ENCODE peak calls at places on chromosomes 1 and 21, in ten cellular contexts. U is suprapubic skin, P is AG04450, Y is HFF-Myc, O is IMR-90, G is transverse colon, T is cardiac fibroblast, V is lower leg skin, K is coronary artery, D is ovary. N is an unnamed sample.

GRCh38 chr1:161119379-161120061 is 1.6 kb downstream of the NIT1 start:
- DNase-seq in U (no peak), P (no peak), Y (no peak), O (peak), G (peak), T (peak), V (no peak), K (no peak), D (no peak), N (no peak)

GRCh38 chr1:112359961-112360767 is 35.9 kb upstream of the CTTNBP2NL start:
- DNase-seq in U (peak), P (peak), Y (no peak), O (peak), G (peak), T (peak), V (peak), K (peak), D (peak), N (no peak)

GRCh38 chr1:64033667-64034215 is 169.7 kb upstream of the UBE2U start:
- DNase-seq in U (no peak), P (peak), Y (no peak), O (peak), G (no peak), T (peak), V (no peak), K (no peak), D (no peak), N (no peak)

GRCh38 chr1:178594133-178594532 is 81.2 kb downstream of the TEX35 start:
- DNase-seq in U (no peak), P (no peak), Y (no peak), O (no peak), G (no peak), T (no peak), V (no peak), K (no peak), D (no peak), N (no peak)

GRCh38 chr1:161131721-161132409 is 602 bp downstream of the DEDD start:
- DNase-seq in U (no peak), P (no peak), Y (no peak), O (peak), G (no peak), T (peak), V (no peak), K (peak), D (no peak), N (no peak)

GRCh38 chr1:36387141-36387949 is 1.6 kb upstream of the STK40 start:
- DNase-seq in U (no peak), P (no peak), Y (no peak), O (peak), G (no peak), T (peak), V (peak), K (no peak), D (no peak), N (no peak)

GRCh38 chr1:93677729-93678128 is 3.9 kb downstream of the BCAR3 start:
- DNase-seq in U (no peak), P (no peak), Y (no peak), O (no peak), G (no peak), T (no peak), V (no peak), K (no peak), D (no peak), N (no peak)

GRCh38 chr21:27190601-27191000 is 223.7 kb upstream of the ADAMTS5 start:
- DNase-seq in U (no peak), P (no peak), Y (no peak), O (peak), G (no peak), T (peak), V (no peak), K (no peak), D (no peak), N (no peak)

GRCh38 chr1:102790997-102791396 is 317.3 kb downstream of the COL11A1 start:
- DNase-seq in U (no peak), P (no peak), Y (no peak), O (no peak), G (no peak), T (peak), V (no peak), K (no peak), D (no peak), N (no peak)

GRCh38 chr1:171868217-171868616 is 26.9 kb downstream of the DNM3 start:
- DNase-seq in U (no peak), P (no peak), Y (no peak), O (no peak), G (no peak), T (peak), V (no peak), K (no peak), D (no peak), N (no peak)

GRCh38 chr1:97144527-97144926 is 422.9 kb downstream of the PTBP2 start:
- DNase-seq in U (no peak), P (no peak), Y (no peak), O (peak), G (no peak), T (peak), V (no peak), K (no peak), D (no peak), N (no peak)

GRCh38 chr1:87336623-87337067 is 8.0 kb downstream of the LMO4 start:
- DNase-seq in U (no peak), P (no peak), Y (no peak), O (no peak), G (no peak), T (no peak), V (no peak), K (no peak), D (no peak), N (no peak)

GRCh38 chr1:35619237-35620121 is 21.8 kb downstream of the PSMB2 start:
- DNase-seq in U (no peak), P (no peak), Y (no peak), O (no peak), G (no peak), T (no peak), V (no peak), K (no peak), D (no peak), N (no peak)

GRCh38 chr1:226002667-226003501 is 3.7 kb upstream of the SDE2 start:
- DNase-seq in U (peak), P (no peak), Y (peak), O (peak), G (peak), T (peak), V (peak), K (peak), D (no peak), N (no peak)

GRCh38 chr1:111656093-111657017 is 36.8 kb downstream of the RAP1A start:
- DNase-seq in U (no peak), P (peak), Y (peak), O (peak), G (peak), T (peak), V (peak), K (no peak), D (no peak), N (no peak)

GRCh38 chr1:18948048-18948912 is 8.2 kb downstream of the IFFO2 start:
- DNase-seq in U (no peak), P (no peak), Y (no peak), O (no peak), G (no peak), T (peak), V (no peak), K (no peak), D (no peak), N (no peak)

GRCh38 chr1:24295547-24295946 is 23.6 kb upstream of the GRHL3 start:
- DNase-seq in U (no peak), P (no peak), Y (no peak), O (no peak), G (no peak), T (no peak), V (no peak), K (no peak), D (no peak), N (no peak)

GRCh38 chr1:198253668-198254067 is 96.9 kb downstream of the NEK7 start:
- DNase-seq in U (no peak), P (no peak), Y (no peak), O (peak), G (no peak), T (peak), V (no peak), K (no peak), D (no peak), N (no peak)

GRCh38 chr1:198255783-198256182 is 99.0 kb downstream of the NEK7 start:
- DNase-seq in U (no peak), P (no peak), Y (no peak), O (no peak), G (no peak), T (no peak), V (no peak), K (no peak), D (no peak), N (no peak)

GRCh38 chr1:198253259-198253658 is 96.5 kb downstream of the NEK7 start:
- DNase-seq in U (no peak), P (no peak), Y (no peak), O (no peak), G (no peak), T (no peak), V (no peak), K (no peak), D (no peak), N (no peak)

GRCh38 chr1:198254948-198255347 is 98.2 kb downstream of the NEK7 start:
- DNase-seq in U (no peak), P (no peak), Y (no peak), O (no peak), G (no peak), T (no peak), V (no peak), K (no peak), D (no peak), N (no peak)

GRCh38 chr1:198254521-198254920 is 97.7 kb downstream of the NEK7 start:
- DNase-seq in U (no peak), P (no peak), Y (no peak), O (no peak), G (no peak), T (peak), V (no peak), K (no peak), D (no peak), N (no peak)
- TF ChIP-seq CTCF in U (no peak), P (no peak), Y (no peak), O (no peak), G (no peak), T (peak), V (no peak), K (no peak), D (no peak), N (peak)

GRCh38 chr21:21236981-21237380 is 238.8 kb downstream of the NCAM2 start:
- DNase-seq in U (no peak), P (no peak), Y (no peak), O (no peak), G (no peak), T (no peak), V (no peak), K (no peak), D (no peak), N (no peak)

GRCh38 chr21:21230672-21231071 is 232.5 kb downstream of the NCAM2 start:
- DNase-seq in U (no peak), P (no peak), Y (no peak), O (peak), G (no peak), T (peak), V (no peak), K (no peak), D (no peak), N (no peak)

GRCh38 chr21:21226472-21226871 is 228.3 kb downstream of the NCAM2 start:
- DNase-seq in U (no peak), P (no peak), Y (no peak), O (peak), G (no peak), T (no peak), V (no peak), K (no peak), D (no peak), N (no peak)

GRCh38 chr21:21232320-21232719 is 234.1 kb downstream of the NCAM2 start:
- DNase-seq in U (no peak), P (peak), Y (no peak), O (peak), G (peak), T (peak), V (no peak), K (no peak), D (no peak), N (no peak)
- TF ChIP-seq CTCF in U (no peak), P (peak), Y (peak), O (peak), G (no peak), T (peak), V (no peak), K (no peak), D (no peak), N (peak)

DNA sequence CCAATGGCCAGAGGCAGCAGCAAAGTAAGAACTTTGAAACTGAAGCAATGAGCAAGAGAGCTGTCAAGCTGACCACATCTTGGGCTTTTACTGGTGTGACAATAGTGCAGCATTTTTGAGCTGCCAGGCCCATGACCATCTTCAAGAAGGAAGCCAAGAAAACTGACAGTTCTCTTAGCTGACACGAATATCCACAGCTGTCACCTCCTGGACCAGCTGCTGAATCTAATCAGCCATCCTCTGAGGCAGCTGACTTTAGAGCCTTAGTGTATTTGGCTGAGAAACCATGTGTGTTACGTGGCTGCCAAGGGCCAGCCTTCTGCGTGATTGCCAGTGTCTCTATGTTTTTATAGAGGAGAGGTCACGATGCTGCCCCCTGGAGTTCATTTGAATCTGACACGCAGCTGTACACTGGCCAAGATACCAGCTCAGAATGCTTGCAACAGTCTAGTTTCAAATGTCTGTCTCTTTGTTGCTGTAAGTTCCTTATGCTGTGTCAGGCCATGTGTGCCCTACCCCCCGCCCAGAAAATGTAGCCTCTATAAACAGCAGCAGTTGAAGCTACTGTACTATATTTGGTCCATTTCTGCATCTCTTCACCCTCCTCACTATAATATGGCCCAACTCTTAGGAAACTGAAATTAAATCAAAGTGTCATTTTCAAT is 39.7 kb downstream of the PALMD start:
- DNase-seq in U (peak), P (peak), Y (peak), O (peak), G (peak), T (peak), V (peak), K (peak), D (peak), N (no peak)
- TF ChIP-seq CTCF in U (peak), P (peak), Y (peak), O (peak), G (peak), T (peak), V (no peak), K (peak), D (no peak), N (peak)

GRCh38 chr21:31730687-31731111 is 1.2 kb downstream of the SCAF4 start:
- DNase-seq in U (no peak), P (no peak), Y (no peak), O (peak), G (no peak), T (peak), V (no peak), K (no peak), D (no peak), N (no peak)

GRCh38 chr21:31728952-31729351 is 3.0 kb downstream of the SCAF4 start:
- DNase-seq in U (no peak), P (no peak), Y (no peak), O (peak), G (no peak), T (no peak), V (no peak), K (no peak), D (no peak), N (no peak)

GRCh38 chr21:31728191-31728590 is 3.7 kb downstream of the SCAF4 start:
- DNase-seq in U (no peak), P (no peak), Y (no peak), O (no peak), G (no peak), T (no peak), V (no peak), K (no peak), D (no peak), N (no peak)

GRCh38 chr21:31731112-31731801 is 661 bp downstream of the SCAF4 start:
- DNase-seq in U (peak), P (no peak), Y (no peak), O (no peak), G (peak), T (no peak), V (peak), K (peak), D (peak), N (peak)

DNA sequence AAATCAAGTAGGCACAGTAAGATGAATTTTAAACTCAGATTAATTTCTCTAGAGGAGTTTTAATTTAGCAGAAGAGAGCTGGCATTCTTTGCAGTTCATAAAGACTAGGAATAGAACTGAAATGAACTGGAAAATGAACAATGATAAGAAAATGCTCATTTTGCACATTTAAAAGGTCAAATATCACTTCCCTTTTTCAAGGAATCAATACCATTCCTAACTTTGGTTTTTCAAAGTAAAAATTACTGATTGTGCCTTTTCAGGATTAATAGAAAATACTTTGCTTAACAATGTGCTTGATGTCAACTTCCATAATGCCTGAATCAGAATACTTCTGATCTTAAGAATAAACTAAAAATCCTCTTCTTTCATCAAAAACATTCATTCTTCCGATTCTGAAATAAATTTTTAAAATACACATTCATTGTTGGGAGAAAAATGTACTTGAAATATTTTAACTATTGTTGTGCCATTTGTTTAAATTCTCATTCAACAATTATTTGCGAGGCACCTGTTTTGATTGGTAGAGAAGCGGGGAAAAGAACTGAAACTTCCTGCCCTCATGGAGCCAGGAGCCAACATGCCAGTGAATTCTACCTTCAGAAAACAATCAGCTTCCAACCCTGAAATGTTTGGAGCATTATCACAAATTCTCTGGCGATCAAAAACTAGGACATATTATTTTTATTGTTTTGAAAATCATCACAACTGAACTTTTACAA is 2.1 kb downstream of the SCAF4 start:
- DNase-seq in U (no peak), P (no peak), Y (no peak), O (no peak), G (no peak), T (no peak), V (no peak), K (no peak), D (no peak), N (no peak)
- TF ChIP-seq CTCF in U (no peak), P (no peak), Y (no peak), O (no peak), G (no peak), T (no peak), V (no peak), K (no peak), D (no peak), N (no peak)

GRCh38 chr1:114669562-114670082 is at the start of gene DENND2C:
- DNase-seq in U (no peak), P (no peak), Y (no peak), O (no peak), G (no peak), T (no peak), V (no peak), K (no peak), D (no peak), N (peak)
- TF ChIP-seq CTCF in U (no peak), P (no peak), Y (no peak), O (no peak), G (no peak), T (peak), V (no peak), K (no peak), D (no peak), N (no peak)

GRCh38 chr1:205584732-205585131 is 47.1 kb downstream of the ELK4 start:
- DNase-seq in U (peak), P (no peak), Y (no peak), O (no peak), G (peak), T (no peak), V (no peak), K (peak), D (no peak), N (no peak)
- TF ChIP-seq CTCF in U (no peak), P (peak), Y (peak), O (peak), G (no peak), T (peak), V (no peak), K (no peak), D (no peak), N (peak)

GRCh38 chr21:32549861-32550260 is 35.5 kb downstream of the TCP10L start:
- DNase-seq in U (no peak), P (no peak), Y (no peak), O (no peak), G (no peak), T (no peak), V (no peak), K (no peak), D (no peak), N (no peak)
- TF ChIP-seq CTCF in U (no peak), P (no peak), Y (no peak), O (no peak), G (no peak), T (no peak), V (no peak), K (no peak), D (no peak), N (no peak)

GRCh38 chr1:21875621-21876063 is 61.5 kb downstream of the HSPG2 start:
- DNase-seq in U (no peak), P (no peak), Y (no peak), O (no peak), G (no peak), T (no peak), V (no peak), K (no peak), D (no peak), N (no peak)
- TF ChIP-seq CTCF in U (no peak), P (no peak), Y (no peak), O (no peak), G (no peak), T (no peak), V (no peak), K (no peak), D (no peak), N (no peak)

N was measured in type B pancreatic cell.